ENCODE peak calls at places on chromosomes 5 and 9, in seven cellular contexts. V is heart left ventricle, D is cardiac muscle cell, A is sigmoid colon, L is A673, B is PC-9, Z is tibial artery. M is an unnamed sample. For H3K4me1, the result is how much of the 10 kb centered on the place peaks cover.

GRCh38 chr9:93265972-93266371 is 82.0 kb downstream of the WNK2 start:
- DNase-seq in V (no peak), D (no peak), A (peak), L (no peak), B (no peak), Z (peak), M (no peak)

GRCh38 chr9:14686168-14686567 is 7.1 kb downstream of the ZDHHC21 start:
- DNase-seq in V (no peak), D (no peak), A (no peak), L (no peak), B (no peak), Z (no peak), M (no peak)

GRCh38 chr9:74887041-74887980 is at the start of gene TRPM6:
- DNase-seq in V (peak), D (peak), A (peak), L (peak), B (peak), Z (peak), M (peak)

GRCh38 chr5:79526928-79527327 is 13.0 kb upstream of the HOMER1 start:
- DNase-seq in V (no peak), D (no peak), A (no peak), L (no peak), B (no peak), Z (no peak), M (no peak)

GRCh38 chr5:147669113-147669869 is 113.2 kb downstream of the JAKMIP2 start:
- DNase-seq in V (no peak), D (no peak), A (peak), L (no peak), B (no peak), Z (no peak), M (no peak)

GRCh38 chr9:123686131-123686848 is 243.6 kb downstream of the DENND1A start:
- DNase-seq in V (peak), D (peak), A (no peak), L (peak), B (peak), Z (no peak), M (peak)

GRCh38 chr5:157290981-157291711 is 25.2 kb downstream of the CYFIP2 start:
- DNase-seq in V (no peak), D (peak), A (no peak), L (no peak), B (no peak), Z (no peak), M (peak)

GRCh38 chr9:89386797-89387196 is 68.5 kb downstream of the SECISBP2 start:
- DNase-seq in V (peak), D (no peak), A (no peak), L (no peak), B (no peak), Z (no peak), M (no peak)

GRCh38 chr9:127783111-127783621 is 2.7 kb upstream of the CDK9 start:
- DNase-seq in V (peak), D (no peak), A (peak), L (no peak), B (no peak), Z (peak), M (peak)

GRCh38 chr9:103804077-103804735 is 289.9 kb upstream of the SMC2 start:
- DNase-seq in V (no peak), D (no peak), A (no peak), L (no peak), B (no peak), Z (no peak), M (no peak)

GRCh38 chr5:22560115-22560514 is 293.0 kb downstream of the CDH12 start:
- DNase-seq in V (no peak), D (peak), A (no peak), L (no peak), B (no peak), Z (no peak), M (no peak)

GRCh38 chr5:60633336-60633735 is 66.6 kb downstream of the DEPDC1B start:
- DNase-seq in V (no peak), D (no peak), A (no peak), L (no peak), B (no peak), Z (no peak), M (no peak)

GRCh38 chr5:159128070-159128507 is 28.4 kb upstream of the EBF1 start:
- DNase-seq in V (no peak), D (peak), A (no peak), L (no peak), B (no peak), Z (no peak), M (no peak)

GRCh38 chr9:98328141-98328540 is 72.7 kb upstream of the TBC1D2 start:
- DNase-seq in V (no peak), D (no peak), A (no peak), L (no peak), B (no peak), Z (no peak), M (no peak)

GRCh38 chr9:127974769-127975261 is 6.0 kb downstream of the EEIG1 start:
- DNase-seq in V (no peak), D (no peak), A (peak), L (no peak), B (no peak), Z (peak), M (peak)

GRCh38 chr5:22567983-22568382 is 285.2 kb downstream of the CDH12 start:
- DNase-seq in V (no peak), D (no peak), A (no peak), L (no peak), B (no peak), Z (no peak), M (no peak)

GRCh38 chr9:79858509-79858908 is 286.7 kb downstream of the TLE4 start:
- DNase-seq in V (no peak), D (no peak), A (no peak), L (no peak), B (no peak), Z (no peak), M (no peak)

GRCh38 chr9:131707050-131707449 is 32.8 kb downstream of the RAPGEF1 start:
- DNase-seq in V (no peak), D (no peak), A (no peak), L (no peak), B (no peak), Z (no peak), M (no peak)

GRCh38 chr9:89522261-89522978 is 24.5 kb upstream of the SEMA4D start:
- DNase-seq in V (no peak), D (no peak), A (no peak), L (no peak), B (no peak), Z (peak), M (no peak)

GRCh38 chr9:128027166-128027539 is 40.0 kb downstream of the NAIF1 start:
- DNase-seq in V (no peak), D (no peak), A (no peak), L (no peak), B (no peak), Z (no peak), M (no peak)

GRCh38 chr9:18296702-18297531 is 177.0 kb upstream of the ADAMTSL1 start:
- DNase-seq in V (no peak), D (no peak), A (no peak), L (no peak), B (no peak), Z (no peak), M (no peak)

GRCh38 chr9:27429436-27429835 is 94.7 kb upstream of the IFNK start:
- DNase-seq in V (no peak), D (no peak), A (no peak), L (no peak), B (no peak), Z (no peak), M (peak)

GRCh38 chr9:129482521-129483466 is 138.1 kb downstream of the C9orf50 start:
- DNase-seq in V (peak), D (peak), A (peak), L (peak), B (peak), Z (peak), M (peak)

GRCh38 chr5:131068893-131069643 is 96.0 kb downstream of the HINT1 start:
- DNase-seq in V (no peak), D (peak), A (no peak), L (no peak), B (no peak), Z (no peak), M (no peak)

GRCh38 chr9:93098236-93098946 is 2.4 kb downstream of the CARD19 start:
- DNase-seq in V (peak), D (no peak), A (peak), L (peak), B (peak), Z (peak), M (peak)

GRCh38 chr5:35822541-35822940 is 34.1 kb upstream of the IL7R start:
- DNase-seq in V (no peak), D (no peak), A (no peak), L (no peak), B (no peak), Z (no peak), M (peak)

GRCh38 chr5:1523793-1524480 is at the start of gene LPCAT1:
- DNase-seq in V (peak), D (peak), A (peak), L (peak), B (peak), Z (peak), M (peak)

GRCh38 chr5:37754976-37755375 is 84.9 kb downstream of the GDNF start:
- DNase-seq in V (no peak), D (no peak), A (no peak), L (no peak), B (no peak), Z (no peak), M (no peak)

DNA sequence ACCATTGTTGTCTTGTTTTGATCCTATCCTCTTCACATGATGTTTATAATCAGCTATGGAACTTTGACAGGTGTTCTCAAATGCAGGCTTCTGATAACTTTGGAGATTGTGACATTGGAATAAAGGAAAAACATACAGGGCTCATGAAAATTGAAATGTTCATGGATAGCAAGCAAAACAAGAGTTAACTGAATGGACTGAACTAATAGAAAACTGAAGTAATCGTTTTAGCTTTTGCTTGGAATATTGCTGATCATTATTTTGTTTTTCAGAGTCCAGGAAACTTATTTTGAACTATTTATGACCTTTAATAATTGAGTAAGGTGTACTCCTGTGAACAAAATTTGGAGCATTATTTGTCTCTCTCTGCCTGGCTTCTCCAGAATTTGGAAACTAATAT is 436.7 kb upstream of the CDH9 start:
- DNase-seq in V (no peak), D (no peak), A (no peak), L (no peak), B (no peak), Z (no peak), M (no peak)
- H3K4me3 ChIP-seq in V (no peak), D (peak), A (no peak), L (no peak), B (no peak), Z (no peak), M (no peak)

DNA sequence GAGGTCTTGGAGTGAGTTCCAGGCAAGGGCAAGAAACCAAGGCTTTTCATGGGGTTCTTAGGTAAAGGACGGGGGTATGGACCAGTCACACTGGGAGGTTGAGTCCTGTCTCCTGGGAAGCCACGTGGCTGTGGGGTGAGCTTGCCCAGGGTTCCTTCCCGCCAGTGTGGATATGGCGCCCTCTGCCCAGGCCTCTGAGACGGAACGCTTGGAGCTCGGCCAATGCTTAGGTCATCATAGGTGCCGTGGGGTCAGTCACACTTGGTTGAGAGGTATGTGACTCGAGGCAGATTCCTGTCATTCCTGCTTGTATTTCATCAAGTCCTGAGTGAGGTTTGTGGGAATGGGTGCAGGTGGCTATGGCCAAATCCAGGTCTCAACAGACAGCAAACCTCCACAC is 46.2 kb downstream of the TENT4A start:
- DNase-seq in V (no peak), D (peak), A (peak), L (no peak), B (peak), Z (no peak), M (no peak)
- TF ChIP-seq CTCF in V (no peak), D (no peak), A (no peak), L (no peak), B (no peak), Z (no peak), M (no peak)

GRCh38 chr5:148839960-148840359 is 13.5 kb downstream of the ADRB2 start:
- DNase-seq in V (no peak), D (no peak), A (no peak), L (no peak), B (no peak), Z (no peak), M (no peak)

GRCh38 chr5:148838357-148838756 is 11.9 kb downstream of the ADRB2 start:
- DNase-seq in V (no peak), D (no peak), A (no peak), L (no peak), B (no peak), Z (no peak), M (no peak)

GRCh38 chr5:148834689-148835088 is 8.3 kb downstream of the ADRB2 start:
- DNase-seq in V (no peak), D (no peak), A (no peak), L (no peak), B (no peak), Z (no peak), M (no peak)

GRCh38 chr5:148836272-148837250 is 10.2 kb downstream of the ADRB2 start:
- DNase-seq in V (no peak), D (no peak), A (no peak), L (no peak), B (no peak), Z (no peak), M (no peak)

DNA sequence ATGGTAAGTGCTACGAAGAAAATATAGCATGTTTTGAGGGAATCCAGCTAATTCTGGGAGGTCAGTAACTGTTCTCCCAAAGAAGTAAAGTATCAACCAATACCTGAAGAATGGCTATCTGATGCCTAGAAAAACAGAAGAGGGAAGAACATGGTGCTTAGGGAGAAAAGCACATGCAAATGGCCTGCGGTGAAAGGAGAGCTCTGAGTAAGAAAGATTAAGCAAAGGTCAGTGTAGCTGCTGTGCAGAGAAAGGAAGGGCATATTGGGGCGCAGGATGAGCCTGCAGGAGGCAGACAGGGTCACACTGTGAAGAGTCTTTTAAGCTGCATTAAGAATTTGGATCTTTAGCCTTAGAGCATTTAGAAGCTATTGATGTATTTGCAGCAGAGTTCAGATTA is 11.0 kb downstream of the ADRB2 start:
- DNase-seq in V (no peak), D (no peak), A (no peak), L (no peak), B (no peak), Z (no peak), M (no peak)
- H3K4me1 ChIP-seq in V (under half), D (under half), A (under half), L (under half), B (under half), Z (under half), M (under half)

DNA sequence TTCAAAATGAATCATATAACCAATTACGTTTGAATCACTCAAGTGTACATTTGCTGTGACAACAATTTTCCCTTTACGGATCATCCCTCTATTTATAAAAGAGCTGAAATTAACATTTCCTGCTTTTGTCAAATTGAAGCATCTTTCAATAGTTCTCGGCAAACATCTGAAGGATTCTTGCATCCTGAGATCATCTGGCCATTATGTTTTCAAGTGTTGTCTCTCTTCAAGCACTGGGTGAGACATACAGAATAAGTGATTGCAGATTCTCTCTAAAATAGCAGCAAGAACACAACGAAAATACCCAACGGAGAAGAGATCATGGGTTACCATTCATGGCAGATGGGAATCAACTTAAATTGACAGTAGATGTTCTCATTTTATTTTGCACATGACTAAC is 283.4 kb upstream of the GRAMD2B start:
- DNase-seq in V (no peak), D (no peak), A (no peak), L (peak), B (no peak), Z (no peak), M (no peak)
- H3K4me3 ChIP-seq in V (no peak), D (no peak), A (no peak), L (no peak), B (no peak), Z (no peak), M (no peak)

DNA sequence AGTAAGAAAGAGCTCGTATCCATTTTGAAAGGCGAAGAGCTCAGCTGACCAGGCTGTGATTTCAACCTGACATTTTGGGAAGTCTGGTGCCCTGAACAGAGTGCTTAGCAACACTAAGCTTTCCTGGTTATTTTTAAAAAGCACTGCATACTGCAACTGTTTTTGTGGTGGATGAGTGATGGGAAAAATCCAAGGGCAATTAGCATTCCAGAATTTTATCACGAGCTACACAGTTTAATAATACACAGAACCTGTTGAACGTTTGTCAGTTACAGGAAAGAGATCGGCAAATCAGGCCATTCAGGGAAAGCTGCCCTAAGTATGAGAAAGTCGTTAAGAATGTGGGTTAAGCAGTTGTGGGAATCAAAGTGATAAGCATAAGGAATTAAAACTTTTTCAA is 25.9 kb downstream of the PUM3 start:
- DNase-seq in V (peak), D (peak), A (no peak), L (no peak), B (no peak), Z (no peak), M (no peak)
- TF ChIP-seq CTCF in V (no peak), D (no peak), A (no peak), L (no peak), B (no peak), Z (no peak), M (no peak)

GRCh38 chr5:6722015-6722414 is 8.8 kb downstream of the TENT4A start:
- DNase-seq in V (no peak), D (no peak), A (no peak), L (no peak), B (no peak), Z (peak), M (no peak)
- H3K4me1 ChIP-seq in V (under half), D (under half), A (half or more), L (under half), B (under half), Z (half or more), M (under half)

GRCh38 chr9:91239367-91240111 is 122.2 kb downstream of the AUH start:
- DNase-seq in V (no peak), D (no peak), A (no peak), L (no peak), B (no peak), Z (no peak), M (no peak)
- H3K4me3 ChIP-seq in V (no peak), D (no peak), A (no peak), L (no peak), B (no peak), Z (no peak), M (no peak)

GRCh38 chr9:34809504-34810186 is 99.7 kb upstream of the CCL21 start:
- DNase-seq in V (no peak), D (peak), A (no peak), L (peak), B (no peak), Z (no peak), M (no peak)
- TF ChIP-seq CTCF in V (peak), D (peak), A (no peak), L (peak), B (no peak), Z (no peak), M (no peak)

M was measured in mucosa of descending colon.